ENCODE peak calls at places on chromosomes 1 and 21, in four cellular contexts. A is iPS DF 19.7, K is neural crest cell, E is nephron progenitor cell. I is an unnamed sample.
A peak's percentile ranks its signal among the peaks of the same experiment; 100 is the strongest.

GRCh38 chr1:180165509-180166435 is 11.1 kb downstream of the QSOX1 start:
- DNase-seq in A (no peak), K (no peak), E (no peak), I (no peak)

GRCh38 chr1:243748706-243749283 is 101.2 kb downstream of the AKT3 start:
- DNase-seq in A (no peak), K (no peak), E (no peak), I (peak; percentile 80)

GRCh38 chr1:4655674-4656532 is 1.5 kb downstream of the AJAP1 start:
- DNase-seq in A (no peak), K (peak; percentile 69), E (peak; percentile 79), I (no peak)

GRCh38 chr1:44819257-44819593 is 10.9 kb downstream of the BTBD19 start:
- DNase-seq in A (no peak), K (no peak), E (no peak), I (no peak)

GRCh38 chr1:173395762-173396161 is 81.4 kb upstream of the PRDX6 start:
- DNase-seq in A (no peak), K (no peak), E (no peak), I (no peak)

GRCh38 chr1:64246294-64246917 is 43.0 kb downstream of the UBE2U start:
- DNase-seq in A (no peak), K (no peak), E (no peak), I (no peak)

GRCh38 chr21:35905973-35906357 is 154.4 kb downstream of the SETD4 start:
- DNase-seq in A (no peak), K (no peak), E (no peak), I (no peak)

GRCh38 chr1:193185861-193186714 is at the start of gene B3GALT2:
- DNase-seq in A (no peak), K (peak; percentile 8), E (no peak), I (no peak)

GRCh38 chr1:64471218-64471719 is 1.3 kb downstream of the CACHD1 start:
- DNase-seq in A (no peak), K (peak; percentile 50), E (peak; percentile 80), I (no peak)

GRCh38 chr1:33305016-33305415 is 15.9 kb downstream of the A3GALT2 start:
- DNase-seq in A (no peak), K (no peak), E (no peak), I (no peak)

GRCh38 chr1:66494488-66494887 is 39.5 kb upstream of the SGIP1 start:
- DNase-seq in A (no peak), K (no peak), E (no peak), I (no peak)

GRCh38 chr1:11540773-11541160 is 61.8 kb downstream of the DISP3 start:
- DNase-seq in A (no peak), K (no peak), E (no peak), I (no peak)

GRCh38 chr1:108570128-108570527 is 10.2 kb downstream of the EEIG2 start:
- DNase-seq in A (no peak), K (no peak), E (no peak), I (peak; percentile 23)

GRCh38 chr1:43766818-43767525 is 59.6 kb downstream of the ST3GAL3 start:
- DNase-seq in A (peak; percentile 68), K (no peak), E (no peak), I (peak; percentile 72)

GRCh38 chr1:110555807-110556470 is 37.0 kb upstream of the KCNA10 start:
- DNase-seq in A (no peak), K (no peak), E (no peak), I (no peak)

GRCh38 chr1:119217429-119217828 is 77.0 kb upstream of the WARS2 start:
- DNase-seq in A (no peak), K (no peak), E (no peak), I (no peak)

GRCh38 chr21:37233551-37234146 is 33.5 kb downstream of the VPS26C start:
- DNase-seq in A (no peak), K (no peak), E (no peak), I (no peak)

GRCh38 chr21:43663033-43663432 is 3.7 kb downstream of the RRP1B start:
- DNase-seq in A (no peak), K (no peak), E (no peak), I (no peak)